ENCODE peak calls at places on chromosomes 16 and 17, in seven cellular contexts. X is mesendoderm, H is neuronal stem cell, I is IMR-90, E is H9, T is H1, C is trophoblast cell. L is an unnamed sample.
A peak's percentile ranks its signal among the peaks of the same experiment; 100 is the strongest.

GRCh38 chr17:979539-980405 is at the start of gene NXN:
- DNase-seq in X (peak; percentile 87), H (peak; percentile 83), I (peak; percentile 65), E (peak; percentile 91), T (peak; percentile 98), C (peak; percentile 52), L (peak; percentile 66)

GRCh38 chr16:54594646-54595381 is 308.2 kb upstream of the IRX3 start:
- DNase-seq in X (no peak), H (no peak), I (no peak), E (no peak), T (no peak), C (no peak), L (no peak)

GRCh38 chr17:57724038-57724728 is 20.9 kb downstream of the CCDC182 start:
- DNase-seq in X (peak; percentile 49), H (no peak), I (no peak), E (no peak), T (no peak), C (peak; percentile 2), L (peak; percentile 43)

GRCh38 chr16:3498988-3499387 is 1.8 kb upstream of the CLUAP1 start:
- DNase-seq in X (no peak), H (no peak), I (no peak), E (no peak), T (no peak), C (no peak), L (no peak)

GRCh38 chr16:2478273-2478672 is 3.3 kb downstream of the TBC1D24 start:
- DNase-seq in X (no peak), H (no peak), I (no peak), E (no peak), T (no peak), C (no peak), L (no peak)

GRCh38 chr16:11806721-11807120 is 9.7 kb upstream of the ZC3H7A start:
- DNase-seq in X (no peak), H (no peak), I (peak; percentile 55), E (no peak), T (no peak), C (no peak), L (no peak)

GRCh38 chr16:75228143-75228976 is 9.6 kb downstream of the CTRB1 start:
- DNase-seq in X (no peak), H (no peak), I (no peak), E (no peak), T (no peak), C (no peak), L (no peak)

GRCh38 chr16:13168091-13168572 is 266.7 kb downstream of the SHISA9 start:
- DNase-seq in X (peak; percentile 92), H (no peak), I (no peak), E (peak; percentile 67), T (no peak), C (no peak), L (no peak)

GRCh38 chr16:15592324-15592723 is 50.6 kb downstream of the MARF1 start:
- DNase-seq in X (no peak), H (no peak), I (no peak), E (no peak), T (no peak), C (no peak), L (no peak)

GRCh38 chr17:78421534-78422266 is 43.3 kb downstream of the PGS1 start:
- DNase-seq in X (peak; percentile 84), H (peak; percentile 71), I (peak; percentile 65), E (peak; percentile 92), T (peak; percentile 95), C (peak; percentile 78), L (peak; percentile 82)

GRCh38 chr17:48313096-48313495 is 116.9 kb downstream of the SKAP1 start:
- DNase-seq in X (no peak), H (no peak), I (no peak), E (no peak), T (no peak), C (no peak), L (no peak)

GRCh38 chr17:48310748-48311213 is 119.2 kb downstream of the SKAP1 start:
- DNase-seq in X (no peak), H (peak; percentile 33), I (no peak), E (peak; percentile 39), T (no peak), C (no peak), L (no peak)

GRCh38 chr17:48317732-48318131 is 112.3 kb downstream of the SKAP1 start:
- DNase-seq in X (no peak), H (no peak), I (no peak), E (no peak), T (no peak), C (no peak), L (no peak)

GRCh38 chr17:48311324-48311723 is 118.7 kb downstream of the SKAP1 start:
- DNase-seq in X (no peak), H (no peak), I (no peak), E (no peak), T (no peak), C (no peak), L (no peak)

DNA sequence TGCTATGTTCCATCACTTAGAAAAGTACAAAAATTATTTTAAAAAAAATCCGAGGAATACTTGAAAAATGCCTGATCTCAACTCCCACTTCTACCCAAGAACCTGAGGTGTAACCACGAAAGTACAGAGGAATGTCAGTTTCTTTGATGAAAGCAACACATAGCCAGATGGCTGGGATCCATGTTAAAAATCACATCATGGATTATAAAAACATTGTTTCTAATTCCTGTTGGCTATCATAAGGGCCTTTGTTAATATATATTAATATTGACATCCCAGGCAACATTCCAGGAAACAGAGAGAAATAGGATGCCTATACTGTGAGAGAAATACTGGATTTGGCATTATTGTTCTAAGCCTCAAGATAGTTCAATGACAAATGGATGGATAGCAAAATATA is 115.3 kb downstream of the SKAP1 start:
- DNase-seq in X (no peak), H (no peak), I (no peak), E (no peak), T (no peak), C (no peak), L (no peak)
- H3K4ac ChIP-seq in X (no peak overlapping the region), H (no peak overlapping the region), I (no peak overlapping the region), E (no peak overlapping the region), T (no peak overlapping the region), C (no peak overlapping the region), L (no peak overlapping the region)

GRCh38 chr16:19182487-19182886 is 14.4 kb downstream of the SYT17 start:
- DNase-seq in X (no peak), H (no peak), I (no peak), E (no peak), T (no peak), C (peak; percentile 76), L (no peak)
- H3K4ac ChIP-seq in X (no peak overlapping the region), H (no peak overlapping the region), I (no peak overlapping the region), E (no peak overlapping the region), T (no peak overlapping the region), C (no peak overlapping the region), L (no peak overlapping the region)

DNA sequence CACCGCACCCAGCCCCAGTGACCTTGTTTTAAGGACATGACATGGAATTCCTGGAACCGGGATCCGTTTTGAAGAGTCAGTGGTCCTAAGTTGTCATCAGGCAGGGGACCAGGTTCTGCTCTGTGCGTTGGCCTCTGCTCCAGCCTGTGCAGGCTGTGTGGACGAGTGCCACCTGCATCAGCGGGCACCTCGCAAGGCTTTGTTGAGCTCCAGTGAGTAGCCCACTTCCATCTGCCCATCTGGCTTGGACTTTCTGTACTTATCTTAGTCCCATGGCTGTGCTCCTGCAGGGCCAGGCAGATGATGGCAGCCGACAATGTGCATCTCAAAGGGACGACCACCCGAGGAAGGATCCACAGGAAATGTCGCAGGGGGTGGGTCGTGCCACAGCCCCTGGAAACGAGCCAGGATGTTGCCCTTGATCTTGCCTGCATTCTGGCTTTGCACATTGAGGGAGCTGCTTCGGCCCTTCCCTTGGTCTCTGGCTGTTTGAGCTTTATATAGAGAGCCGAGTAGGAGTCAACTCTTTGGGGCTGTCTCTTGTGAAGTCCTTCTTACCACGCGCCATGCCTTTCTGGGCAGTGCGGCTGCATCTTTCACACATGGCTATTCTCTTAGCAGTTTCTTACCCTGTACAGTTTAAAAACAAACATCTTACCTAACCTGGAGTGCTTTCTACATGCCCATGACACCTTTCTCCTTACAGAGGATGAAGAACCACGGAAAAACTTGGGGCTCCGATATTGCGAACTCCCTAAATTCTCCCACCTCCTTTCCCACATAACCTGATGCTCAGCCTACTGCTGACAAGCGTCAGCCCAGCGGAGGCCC is 18.3 kb downstream of the KIAA0513 start:
- DNase-seq in X (no peak), H (no peak), I (no peak), E (no peak), T (no peak), C (no peak), L (no peak)
- H3K4ac ChIP-seq in X (no peak overlapping the region), H (no peak overlapping the region), I (no peak overlapping the region), E (no peak overlapping the region), T (no peak overlapping the region), C (no peak overlapping the region), L (no peak overlapping the region)

GRCh38 chr16:30083216-30084055 is 7.6 kb downstream of the PPP4C start:
- DNase-seq in X (no peak), H (no peak), I (no peak), E (no peak), T (no peak), C (no peak), L (no peak)

GRCh38 chr16:30084816-30085159 is 6.9 kb downstream of the TBX6 start:
- DNase-seq in X (no peak), H (no peak), I (no peak), E (no peak), T (no peak), C (no peak), L (no peak)

GRCh38 chr16:30085820-30086219 is 5.9 kb downstream of the TBX6 start:
- DNase-seq in X (peak; percentile 78), H (no peak), I (no peak), E (no peak), T (no peak), C (no peak), L (no peak)

GRCh38 chr16:30085247-30085646 is 6.5 kb downstream of the TBX6 start:
- DNase-seq in X (no peak), H (no peak), I (no peak), E (no peak), T (no peak), C (no peak), L (no peak)

GRCh38 chr16:30084096-30084815 is 7.5 kb downstream of the TBX6 start:
- DNase-seq in X (no peak), H (no peak), I (no peak), E (no peak), T (no peak), C (no peak), L (no peak)
- H3K4ac ChIP-seq in X (no peak overlapping the region), H (no peak overlapping the region), I (no peak overlapping the region), E (no peak overlapping the region), T (no peak overlapping the region), C (no peak overlapping the region), L (no peak overlapping the region)

DNA sequence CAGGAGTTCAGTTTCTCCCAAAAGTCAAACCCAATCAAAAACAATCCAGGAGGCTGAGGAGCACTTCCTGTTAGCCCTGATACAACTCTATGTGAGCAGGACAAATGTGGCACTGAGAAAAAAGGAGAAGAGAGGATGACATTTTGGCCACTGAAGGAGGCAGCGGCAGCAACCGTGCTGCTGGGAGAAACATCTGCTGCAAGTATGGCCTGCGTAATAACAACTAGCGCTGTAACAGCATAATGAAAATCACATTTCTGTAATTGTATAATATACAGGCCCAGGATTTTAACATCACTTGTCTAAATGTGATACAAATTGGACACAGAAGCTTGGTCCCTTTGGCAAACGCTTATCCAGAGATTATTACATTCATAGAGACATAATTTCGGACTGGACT is 26.9 kb upstream of the ELAC2 start:
- DNase-seq in X (no peak), H (no peak), I (no peak), E (no peak), T (no peak), C (no peak), L (no peak)
- H3K4ac ChIP-seq in X (no peak overlapping the region), H (no peak overlapping the region), I (no peak overlapping the region), E (no peak overlapping the region), T (no peak overlapping the region), C (no peak overlapping the region), L (no peak overlapping the region)

L was measured in mesenchymal stem cell.